ENCODE peak calls at places on chromosome 21, in four cellular contexts. U is neural progenitor cell, H is ascending aorta, C is left lung. W is an unnamed sample. For H3K27me3, the result is how much of the 10 kb centered on the place peaks cover.

GRCh38 chr21:20875741-20876140 is 122.5 kb upstream of the NCAM2 start:
- DNase-seq in H (no peak), C (no peak), U (peak), W (no peak)

GRCh38 chr21:16069713-16070112 is 339.9 kb downstream of the USP25 start:
- DNase-seq in U (no peak), C (no peak), H (no peak), W (no peak)

GRCh38 chr21:14876464-14876863 is 188.3 kb downstream of the NRIP1 start:
- DNase-seq in U (no peak), H (no peak), C (no peak), W (no peak)

GRCh38 chr21:35414511-35415139 is 365.5 kb upstream of the RUNX1 start:
- DNase-seq in U (peak), H (no peak), C (no peak), W (no peak)

GRCh38 chr21:36188081-36188681 is 31.6 kb downstream of the DOP1B start:
- DNase-seq in U (no peak), H (no peak), C (peak), W (no peak)

GRCh38 chr21:35323947-35324346 is 274.8 kb upstream of the RUNX1 start:
- DNase-seq in C (no peak), U (no peak), H (no peak), W (no peak)

GRCh38 chr21:16419188-16419874 is 689.5 kb downstream of the USP25 start:
- DNase-seq in C (peak), H (peak), U (peak), W (no peak)

GRCh38 chr21:31665397-31665796 is 5.9 kb downstream of the SOD1 start:
- DNase-seq in U (no peak), C (no peak), H (no peak), W (no peak)

GRCh38 chr21:32253215-32253641 is 25.6 kb downstream of the MIS18A start:
- DNase-seq in C (no peak), H (no peak), U (no peak), W (no peak)

GRCh38 chr21:33478858-33479678 is 706 bp downstream of the TMEM50B start:
- DNase-seq in C (peak), H (no peak), U (peak), W (peak)
- TF ChIP-seq CTCF in C (no peak), H (no peak), U (no peak), W (peak)

GRCh38 chr21:42012344-42012743 is 2.2 kb upstream of the ZBTB21 start:
- DNase-seq in H (no peak), U (no peak), C (no peak), W (no peak)

GRCh38 chr21:42012763-42013329 is 2.7 kb upstream of the ZBTB21 start:
- DNase-seq in C (no peak), U (no peak), H (no peak), W (no peak)

GRCh38 chr21:42009831-42010506 is at the start of gene ZBTB21:
- DNase-seq in C (peak), H (peak), U (peak), W (peak)

GRCh38 chr21:42009018-42009830 is 936 bp downstream of the ZBTB21 start:
- DNase-seq in U (peak), C (peak), H (no peak), W (peak)

GRCh38 chr21:42010507-42011493 is 640 bp upstream of the ZBTB21 start:
- DNase-seq in C (no peak), H (no peak), U (peak), W (no peak)
- H3K27me3 ChIP-seq in C (under half), H (under half), U (under half), W (under half)

DNA sequence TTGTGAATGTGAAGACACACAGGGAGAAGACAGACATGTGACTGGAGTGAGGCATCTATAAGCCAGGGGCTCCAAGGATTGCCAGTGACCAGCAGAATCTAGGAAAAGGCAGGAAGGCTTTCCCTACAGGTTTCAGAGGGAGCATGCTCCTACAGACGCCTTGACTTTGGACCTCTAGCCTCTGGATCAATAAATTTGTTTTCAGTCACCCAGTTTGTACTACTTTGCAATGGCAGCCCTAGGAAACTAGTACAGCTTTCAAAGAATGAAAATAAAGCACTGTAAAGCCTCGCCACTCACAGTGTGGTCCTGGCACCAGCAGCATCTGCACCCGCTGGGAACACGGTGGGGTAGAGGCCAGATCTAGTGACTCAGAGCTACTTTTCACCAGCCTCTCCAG is 510.0 kb downstream of the LTN1 start:
- DNase-seq in C (no peak), H (no peak), U (no peak), W (no peak)
- H3K4me3 ChIP-seq in C (no peak), H (no peak), U (no peak), W (no peak)

GRCh38 chr21:44051462-44051941 is 39.4 kb downstream of the TRAPPC10 start:
- DNase-seq in H (no peak), U (no peak), C (no peak), W (no peak)

GRCh38 chr21:44050276-44050675 is 38.2 kb downstream of the TRAPPC10 start:
- DNase-seq in U (no peak), C (peak), H (no peak), W (no peak)

GRCh38 chr21:44047996-44048560 is 36.0 kb downstream of the TRAPPC10 start:
- DNase-seq in U (no peak), H (no peak), C (no peak), W (no peak)

GRCh38 chr21:44049182-44049581 is 37.1 kb downstream of the TRAPPC10 start:
- DNase-seq in C (no peak), H (no peak), U (no peak), W (no peak)

GRCh38 chr21:44049606-44050005 is 37.5 kb downstream of the TRAPPC10 start:
- DNase-seq in C (no peak), H (no peak), U (no peak), W (no peak)
- TF ChIP-seq CTCF in C (no peak), H (no peak), U (no peak), W (no peak)

GRCh38 chr21:42411197-42411869 is 7.6 kb downstream of the UBASH3A start:
- DNase-seq in C (no peak), H (no peak), U (peak), W (no peak)
- H3K27me3 ChIP-seq in C (under half), H (under half), U (under half), W (under half)

GRCh38 chr21:34182436-34182835 is 109.1 kb downstream of the MRPS6 start:
- DNase-seq in C (no peak), U (no peak), H (no peak), W (no peak)

GRCh38 chr21:34179204-34179935 is 106.0 kb downstream of the MRPS6 start:
- DNase-seq in H (no peak), U (no peak), C (no peak), W (no peak)

GRCh38 chr21:34180406-34180805 is 107.0 kb downstream of the MRPS6 start:
- DNase-seq in U (no peak), H (no peak), C (no peak), W (no peak)

GRCh38 chr21:34181418-34181817 is 108.0 kb downstream of the MRPS6 start:
- DNase-seq in U (no peak), H (no peak), C (no peak), W (no peak)

DNA sequence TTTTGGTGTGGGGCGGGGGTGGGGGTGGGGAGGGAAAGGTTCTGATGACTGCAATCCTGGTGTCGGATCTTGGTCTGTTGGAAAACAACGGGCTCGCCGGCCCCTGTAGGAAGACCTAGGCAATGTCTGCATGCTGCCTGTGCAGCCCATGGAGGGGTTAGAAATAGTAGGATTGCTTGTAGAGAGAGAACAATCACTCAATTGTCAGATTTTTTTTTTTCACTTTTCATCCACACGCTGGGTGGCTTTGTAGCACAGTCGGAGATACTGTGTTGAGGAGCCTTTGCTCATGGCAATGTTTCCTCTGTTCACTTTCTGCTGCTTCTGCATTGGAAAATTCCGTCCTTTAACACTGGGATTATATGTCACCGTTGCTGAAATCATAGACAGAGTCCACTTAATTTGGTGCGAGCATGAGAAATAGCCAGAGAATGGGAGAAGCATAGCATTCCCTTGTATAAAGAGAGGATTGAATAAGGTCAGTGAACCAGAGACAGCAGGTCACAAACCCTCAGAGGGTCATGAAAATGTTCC is 107.5 kb downstream of the MRPS6 start:
- DNase-seq in C (no peak), H (no peak), U (peak), W (no peak)
- H3K4me3 ChIP-seq in C (no peak), H (peak), U (peak), W (no peak)

GRCh38 chr21:42094811-42095210 is 23.7 kb downstream of the UMODL1 start:
- DNase-seq in U (no peak), H (no peak), C (no peak), W (no peak)
- TF ChIP-seq CTCF in U (no peak), H (no peak), C (no peak), W (no peak)

DNA sequence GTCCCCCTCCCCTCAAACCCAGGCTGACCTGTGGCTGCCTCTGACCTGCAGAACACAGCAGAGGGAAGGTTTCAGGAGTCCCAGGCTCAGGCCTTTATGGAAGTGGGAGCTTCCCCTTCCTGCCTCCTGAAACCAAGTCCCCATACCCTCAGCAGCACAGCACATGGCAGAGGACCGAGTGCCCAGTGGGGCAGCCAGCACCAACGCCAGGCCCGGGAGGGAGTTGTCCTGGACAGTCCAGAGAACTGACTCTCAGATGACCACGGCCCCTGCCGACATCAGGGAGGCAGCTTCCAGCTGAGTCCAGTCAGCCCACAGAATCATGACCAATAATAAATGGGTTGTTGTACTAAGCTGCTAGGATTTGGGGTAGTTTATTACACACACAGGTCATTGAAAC is 79.6 kb upstream of the ERG start:
- DNase-seq in H (no peak), C (no peak), U (no peak), W (no peak)
- H3K27me3 ChIP-seq in H (under half), C (under half), U (under half), W (under half)

GRCh38 chr21:22125581-22125980 is 1127.4 kb downstream of the NCAM2 start:
- DNase-seq in C (no peak), U (no peak), H (no peak), W (no peak)

GRCh38 chr21:22115746-22116145 is 1117.5 kb downstream of the NCAM2 start:
- DNase-seq in C (no peak), H (no peak), U (no peak), W (no peak)

GRCh38 chr21:22120616-22121266 is 1122.5 kb downstream of the NCAM2 start:
- DNase-seq in C (no peak), U (peak), H (no peak), W (no peak)
- H3K4me3 ChIP-seq in C (no peak), U (no peak), H (no peak), W (no peak)

GRCh38 chr21:28068455-28069358 is 924.0 kb downstream of the LTN1 start:
- DNase-seq in C (no peak), H (no peak), U (peak), W (no peak)
- TF ChIP-seq CTCF in C (no peak), H (no peak), U (no peak), W (no peak)